ENCODE peak calls at places on chromosomes 1 and 21, in nine cellular contexts. I, D, Z, L, U, N, P, E and V are unnamed samples.

GRCh38 chr21:41217656-41218380 is 49.9 kb downstream of the BACE2 start:
- DNase-seq in U (no peak), N (no peak), L (no peak), Z (no peak), E (no peak), I (no peak), P (no peak), D (peak; percentile 82), V (peak; percentile 64)

GRCh38 chr1:226566234-226566633 is 17.7 kb downstream of the STUM start:
- DNase-seq in Z (no peak), U (no peak), I (no peak), N (no peak), P (no peak), E (no peak), L (no peak), D (no peak), V (no peak)

GRCh38 chr21:32611471-32611997 is 643 bp downstream of the CFAP298 start:
- DNase-seq in I (no peak), U (no peak), P (no peak), E (no peak), L (peak; percentile 6), Z (peak; percentile 10), N (peak; percentile 49), D (peak; percentile 65), V (no peak)

GRCh38 chr1:62544570-62544969 is 52.8 kb upstream of the ANGPTL3 start:
- DNase-seq in E (no peak), Z (no peak), I (no peak), L (no peak), D (no peak), P (no peak), U (no peak), N (no peak), V (no peak)

GRCh38 chr1:67850611-67851075 is 17.4 kb upstream of the GNG12 start:
- DNase-seq in D (peak; percentile 93), E (peak; percentile 68), P (peak; percentile 41), Z (no peak), N (peak; percentile 97), L (no peak), U (no peak), I (no peak), V (peak; percentile 71)

GRCh38 chr1:12339861-12340557 is 110.2 kb downstream of the VPS13D start:
- DNase-seq in E (no peak), U (no peak), L (no peak), N (no peak), Z (no peak), P (no peak), I (no peak), D (no peak), V (no peak)

GRCh38 chr1:183544598-183545297 is 45.5 kb downstream of the NCF2 start:
- DNase-seq in L (no peak), P (no peak), D (no peak), U (no peak), I (no peak), E (peak; percentile 10), N (peak; percentile 91), Z (no peak), V (no peak)

GRCh38 chr1:215055281-215055935 is 27.1 kb upstream of the KCNK2 start:
- DNase-seq in E (no peak), I (no peak), U (no peak), P (no peak), L (no peak), D (no peak), N (peak; percentile 12), Z (no peak), V (no peak)

GRCh38 chr1:43059640-43060574 is 101.2 kb upstream of the SLC2A1 start:
- DNase-seq in I (no peak), D (no peak), Z (no peak), N (no peak), E (no peak), U (no peak), P (no peak), L (no peak), V (no peak)

GRCh38 chr1:31302749-31303441 is 6.1 kb downstream of the ZCCHC17 start:
- DNase-seq in E (no peak), Z (no peak), U (no peak), N (no peak), D (no peak), I (no peak), L (no peak), P (no peak), V (no peak)

GRCh38 chr1:98331232-98331631 is 330.3 kb upstream of the SNX7 start:
- DNase-seq in I (no peak), U (no peak), D (no peak), Z (no peak), L (no peak), E (no peak), N (peak; percentile 48), P (no peak), V (no peak)

GRCh38 chr21:31644648-31645047 is 14.8 kb upstream of the SOD1 start:
- DNase-seq in D (no peak), Z (no peak), P (no peak), L (no peak), N (no peak), I (no peak), U (no peak), E (no peak), V (no peak)

GRCh38 chr1:19802269-19802668 is 2.6 kb upstream of the TMCO4 start:
- DNase-seq in U (no peak), D (no peak), I (no peak), Z (no peak), P (no peak), E (no peak), N (no peak), L (no peak), V (no peak)

GRCh38 chr1:181430015-181430657 is 53.2 kb upstream of the CACNA1E start:
- DNase-seq in N (no peak), U (no peak), E (no peak), I (peak; percentile 48), P (no peak), Z (no peak), D (no peak), L (peak; percentile 46), V (no peak)

GRCh38 chr1:48701445-48701844 is 75.2 kb downstream of the BEND5 start:
- DNase-seq in L (no peak), I (no peak), U (no peak), N (peak; percentile 94), P (no peak), Z (no peak), D (no peak), E (no peak), V (no peak)

GRCh38 chr1:150106331-150106730 is 38.8 kb downstream of the VPS45 start:
- DNase-seq in P (no peak), E (no peak), U (no peak), L (no peak), N (no peak), I (no peak), D (no peak), Z (peak; percentile 9), V (no peak)

GRCh38 chr1:9417695-9418094 is 121.6 kb upstream of the SLC25A33 start:
- DNase-seq in I (no peak), U (no peak), L (no peak), P (no peak), E (no peak), N (no peak), Z (no peak), D (no peak), V (no peak)

GRCh38 chr1:247172956-247173355 is 1.1 kb upstream of the ZNF124 start:
- DNase-seq in Z (no peak), I (no peak), D (no peak), P (no peak), E (no peak), N (no peak), U (no peak), L (peak; percentile 1), V (no peak)

GRCh38 chr1:204842892-204843291 is 27.8 kb upstream of the NFASC start:
- DNase-seq in L (peak; percentile 93), E (no peak), U (no peak), Z (no peak), P (no peak), N (peak; percentile 9), I (peak; percentile 89), D (no peak), V (no peak)

GRCh38 chr1:181021811-181022434 is 747 bp downstream of the STX6 start:
- DNase-seq in U (peak; percentile 49), D (peak; percentile 82), E (no peak), L (peak; percentile 78), I (peak; percentile 70), Z (peak; percentile 41), N (peak; percentile 74), P (no peak), V (peak; percentile 62)

GRCh38 chr1:16167331-16168143 is 11.7 kb upstream of the EPHA2 start:
- DNase-seq in D (no peak), E (no peak), U (peak; percentile 64), P (no peak), L (no peak), I (no peak), Z (peak; percentile 62), N (peak; percentile 70), V (no peak)

GRCh38 chr1:66311628-66312027 is 222.3 kb upstream of the SGIP1 start:
- DNase-seq in U (no peak), P (no peak), N (no peak), I (no peak), L (no peak), E (no peak), Z (no peak), D (no peak), V (no peak)

GRCh38 chr1:247007511-247008405 is at the start of gene ZNF695:
- DNase-seq in N (peak; percentile 99), I (peak; percentile 57), L (peak; percentile 60), D (peak; percentile 75), U (peak; percentile 95), E (peak; percentile 82), P (peak; percentile 77), Z (peak; percentile 14), V (peak; percentile 86)

GRCh38 chr1:108817016-108817415 is 39.9 kb downstream of the AKNAD1 start:
- DNase-seq in N (no peak), E (peak; percentile 77), P (no peak), D (no peak), Z (no peak), U (no peak), I (peak; percentile 53), L (peak; percentile 80), V (no peak)

GRCh38 chr1:192700834-192701271 is 64.9 kb downstream of the RGS13 start:
- DNase-seq in D (no peak), P (peak; percentile 70), U (peak; percentile 10), N (peak; percentile 81), L (no peak), I (no peak), Z (no peak), E (peak; percentile 29), V (no peak)

GRCh38 chr1:1628656-1629429 is 3.1 kb upstream of the MMP23B start:
- DNase-seq in Z (peak; percentile 31), N (no peak), D (no peak), E (no peak), U (no peak), P (no peak), L (no peak), I (no peak), V (no peak)

GRCh38 chr1:152388889-152389288 is 25.2 kb downstream of the CRNN start:
- DNase-seq in U (no peak), E (no peak), I (no peak), N (no peak), Z (no peak), P (no peak), L (no peak), D (no peak), V (no peak)

GRCh38 chr1:54342764-54343687 is 63.2 kb downstream of the SSBP3 start:
- DNase-seq in N (no peak), L (no peak), D (no peak), U (no peak), Z (no peak), I (peak; percentile 28), E (no peak), P (no peak), V (no peak)

GRCh38 chr1:61193808-61194207 is 111.4 kb downstream of the NFIA start:
- DNase-seq in P (no peak), I (no peak), L (no peak), N (no peak), Z (no peak), U (no peak), E (no peak), D (no peak), V (no peak)

GRCh38 chr21:35611752-35612151 is 448.6 kb downstream of the SETD4 start:
- DNase-seq in Z (no peak), P (no peak), N (peak; percentile 34), D (no peak), L (no peak), I (no peak), E (no peak), U (no peak), V (no peak)

GRCh38 chr1:107523736-107524135 is 382.9 kb downstream of the NTNG1 start:
- DNase-seq in U (no peak), E (no peak), D (no peak), N (no peak), I (no peak), Z (no peak), L (no peak), P (no peak), V (no peak)